ENCODE peak calls at places on chromosomes 6 and 20, in eight cellular contexts. M, V, L, P, I, X, Y and J are unnamed samples.

GRCh38 chr6:89411269-89412070 is 603 bp downstream of the RRAGD start:
- DNase-seq in M (peak), X (peak), P (no peak), V (peak), Y (no peak), I (peak), L (peak), J (no peak)

GRCh38 chr20:9093203-9093962 is 24.5 kb downstream of the PLCB4 start:
- DNase-seq in I (no peak), L (no peak), V (no peak), X (no peak), M (no peak), P (no peak), Y (no peak), J (no peak)

GRCh38 chr6:34391711-34392496 is 565 bp downstream of the NUDT3 start:
- DNase-seq in X (peak), Y (peak), M (peak), L (peak), P (peak), I (peak), V (peak), J (no peak)

GRCh38 chr20:13839421-13840092 is 54.7 kb downstream of the NDUFAF5 start:
- DNase-seq in L (no peak), I (no peak), X (no peak), P (peak), M (no peak), Y (peak), V (no peak), J (peak)

GRCh38 chr6:135830971-135831370 is 20.5 kb upstream of the PDE7B start:
- DNase-seq in Y (no peak), I (no peak), L (no peak), X (no peak), V (no peak), P (no peak), M (no peak), J (no peak)

GRCh38 chr6:54813901-54814300 is 32.7 kb upstream of the FAM83B start:
- DNase-seq in X (no peak), M (no peak), I (no peak), Y (peak), V (no peak), L (no peak), P (no peak), J (no peak)

GRCh38 chr6:168377481-168377850 is 57.9 kb upstream of the DACT2 start:
- DNase-seq in X (no peak), I (peak), M (no peak), V (peak), P (no peak), L (peak), Y (no peak), J (no peak)

GRCh38 chr20:8346898-8347297 is 214.8 kb downstream of the PLCB1 start:
- DNase-seq in V (no peak), Y (no peak), P (no peak), L (no peak), M (no peak), I (no peak), X (no peak), J (no peak)

GRCh38 chr6:35874721-35875120 is 46.2 kb downstream of the SRPK1 start:
- DNase-seq in P (no peak), Y (peak), V (no peak), M (no peak), L (no peak), I (no peak), X (no peak), J (no peak)

GRCh38 chr20:49237531-49237930 is 18.3 kb downstream of the DDX27 start:
- DNase-seq in V (no peak), I (no peak), Y (no peak), X (no peak), P (no peak), M (no peak), L (no peak), J (no peak)

GRCh38 chr6:13184547-13184946 is 143.8 kb downstream of the TBC1D7 start:
- DNase-seq in I (no peak), M (no peak), X (no peak), L (no peak), V (no peak), P (no peak), Y (no peak), J (no peak)

GRCh38 chr6:474454-475185 is 83.1 kb downstream of the IRF4 start:
- DNase-seq in P (no peak), X (peak), V (no peak), Y (peak), M (no peak), L (peak), I (no peak), J (no peak)

GRCh38 chr6:139308936-139309603 is 17.3 kb upstream of the TXLNB start:
- DNase-seq in I (no peak), Y (peak), V (no peak), L (no peak), M (peak), P (peak), X (no peak), J (no peak)

GRCh38 chr6:149443411-149444181 is 41.2 kb downstream of the ZC3H12D start:
- DNase-seq in I (peak), M (no peak), V (peak), L (no peak), Y (peak), P (peak), X (no peak), J (peak)

GRCh38 chr6:149563928-149564325 is 2.2 kb upstream of the GINM1 start:
- DNase-seq in P (no peak), X (no peak), L (no peak), Y (no peak), M (no peak), V (no peak), I (no peak), J (no peak)

GRCh38 chr6:137749595-137750215 is 117.4 kb upstream of the TNFAIP3 start:
- DNase-seq in I (no peak), V (no peak), X (no peak), M (no peak), Y (no peak), L (no peak), P (peak), J (no peak)

GRCh38 chr6:33607784-33608161 is 13.3 kb upstream of the ITPR3 start:
- DNase-seq in I (no peak), M (peak), X (no peak), Y (no peak), L (no peak), P (no peak), V (no peak), J (no peak)

GRCh38 chr20:21767739-21768223 is 62.3 kb downstream of the PAX1 start:
- DNase-seq in I (no peak), Y (no peak), L (peak), P (no peak), M (no peak), X (no peak), V (no peak), J (no peak)

GRCh38 chr6:88072462-88072861 is 24.8 kb downstream of the SPACA1 start:
- DNase-seq in L (no peak), P (no peak), I (no peak), X (no peak), V (no peak), M (no peak), Y (no peak), J (no peak)

GRCh38 chr20:4724459-4725262 is 3.0 kb downstream of the PRND start:
- DNase-seq in M (no peak), X (no peak), V (no peak), L (no peak), P (no peak), I (no peak), Y (no peak), J (no peak)

GRCh38 chr6:15376900-15377487 is 131.1 kb downstream of the JARID2 start:
- DNase-seq in M (no peak), Y (no peak), I (no peak), P (no peak), X (no peak), L (no peak), V (no peak), J (no peak)

GRCh38 chr20:31652917-31653385 is 15.2 kb downstream of the COX4I2 start:
- DNase-seq in V (no peak), P (peak), Y (peak), L (no peak), I (no peak), M (no peak), X (no peak), J (no peak)

GRCh38 chr6:52759085-52759484 is 4.2 kb downstream of the GSTA2 start:
- DNase-seq in V (no peak), L (no peak), X (no peak), Y (peak), I (no peak), M (no peak), P (no peak), J (no peak)

GRCh38 chr6:2450546-2450945 is 205.1 kb upstream of the GMDS start:
- DNase-seq in L (no peak), X (no peak), I (no peak), M (peak), V (peak), Y (peak), P (no peak), J (no peak)

GRCh38 chr6:144955853-144956252 is 670.7 kb downstream of the UTRN start:
- DNase-seq in X (no peak), Y (peak), M (no peak), P (peak), I (no peak), V (no peak), L (no peak), J (peak)

GRCh38 chr20:7516631-7517051 is 423.6 kb downstream of the HAO1 start:
- DNase-seq in M (no peak), P (no peak), V (no peak), Y (no peak), I (no peak), L (no peak), X (no peak), J (no peak)

GRCh38 chr6:52365317-52365716 is 3.4 kb downstream of the PAQR8 start:
- DNase-seq in Y (no peak), M (no peak), I (no peak), L (no peak), X (no peak), P (no peak), V (no peak), J (no peak)

GRCh38 chr6:62391358-62391757 is 105.3 kb upstream of the KHDRBS2 start:
- DNase-seq in V (no peak), I (no peak), L (no peak), M (no peak), Y (no peak), P (no peak), X (no peak), J (no peak)

GRCh38 chr6:145887969-145888368 is 73.4 kb upstream of the FBXO30 start:
- DNase-seq in X (no peak), Y (peak), P (peak), L (no peak), M (no peak), V (no peak), I (no peak), J (no peak)

GRCh38 chr6:34723203-34723602 is 26.6 kb upstream of the ILRUN start:
- DNase-seq in I (no peak), L (no peak), Y (peak), X (no peak), P (peak), V (no peak), M (no peak), J (no peak)

GRCh38 chr6:160679402-160679769 is 15.3 kb upstream of the LPA start:
- DNase-seq in I (no peak), V (no peak), L (no peak), Y (no peak), M (peak), X (no peak), P (no peak), J (no peak)

GRCh38 chr20:50724851-50725721 is 6.3 kb upstream of the PARD6B start:
- DNase-seq in X (no peak), I (peak), L (peak), Y (peak), P (peak), M (peak), V (peak), J (peak)
- H3K4me3 ChIP-seq in X (no peak), I (no peak), L (no peak), Y (no peak), P (no peak), M (no peak), V (peak), J (no peak)

DNA sequence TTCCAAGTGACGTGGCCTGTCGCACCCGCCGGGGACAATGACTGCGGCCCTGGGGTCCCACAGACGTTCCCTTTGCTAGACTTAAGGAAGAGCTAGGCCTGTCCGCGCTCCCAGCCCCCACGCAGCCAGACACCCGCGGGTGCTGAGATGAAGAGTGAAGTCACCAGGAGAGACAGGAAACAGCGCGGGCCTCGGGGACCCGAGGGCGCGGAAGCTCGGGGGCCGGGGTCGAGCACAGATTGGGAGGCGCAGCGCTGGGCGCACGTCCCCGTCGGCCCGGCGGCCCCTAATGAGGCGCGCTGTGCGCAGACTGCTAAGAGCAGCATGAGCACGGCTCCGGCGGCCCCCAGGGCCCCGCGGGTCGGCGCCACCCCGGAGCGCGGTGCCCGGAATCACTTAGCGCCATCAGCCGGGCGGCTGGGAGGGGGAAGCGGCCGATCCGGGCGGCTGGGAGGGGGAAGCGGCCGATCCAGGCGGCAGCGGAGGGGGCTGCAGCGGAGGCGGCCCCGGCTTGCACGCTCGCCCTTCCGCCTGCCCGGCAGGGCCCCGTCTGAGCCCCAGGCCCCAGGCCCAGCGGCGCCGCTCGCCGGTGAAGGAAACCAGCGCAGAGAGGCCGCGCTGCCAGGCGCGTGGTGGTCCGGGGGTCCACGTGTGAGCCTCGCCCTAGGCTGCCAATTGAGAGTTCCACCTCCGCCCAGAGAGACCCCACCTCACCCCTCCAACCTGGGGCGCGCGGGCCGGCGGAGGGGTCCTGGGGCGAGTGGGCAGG is 8.3 kb upstream of the AVP start:
- DNase-seq in L (peak), X (peak), P (peak), M (no peak), Y (no peak), I (no peak), V (no peak), J (no peak)
- H3K4me3 ChIP-seq in L (peak), X (peak), P (no peak), M (no peak), Y (peak), I (no peak), V (peak), J (peak)

GRCh38 chr20:3679749-3680700 is 1.8 kb downstream of the ADAM33 start:
- DNase-seq in P (peak), L (no peak), Y (peak), M (peak), X (no peak), V (peak), I (peak), J (peak)
- H3K4me3 ChIP-seq in P (peak), L (no peak), Y (peak), M (no peak), X (no peak), V (peak), I (peak), J (peak)

DNA sequence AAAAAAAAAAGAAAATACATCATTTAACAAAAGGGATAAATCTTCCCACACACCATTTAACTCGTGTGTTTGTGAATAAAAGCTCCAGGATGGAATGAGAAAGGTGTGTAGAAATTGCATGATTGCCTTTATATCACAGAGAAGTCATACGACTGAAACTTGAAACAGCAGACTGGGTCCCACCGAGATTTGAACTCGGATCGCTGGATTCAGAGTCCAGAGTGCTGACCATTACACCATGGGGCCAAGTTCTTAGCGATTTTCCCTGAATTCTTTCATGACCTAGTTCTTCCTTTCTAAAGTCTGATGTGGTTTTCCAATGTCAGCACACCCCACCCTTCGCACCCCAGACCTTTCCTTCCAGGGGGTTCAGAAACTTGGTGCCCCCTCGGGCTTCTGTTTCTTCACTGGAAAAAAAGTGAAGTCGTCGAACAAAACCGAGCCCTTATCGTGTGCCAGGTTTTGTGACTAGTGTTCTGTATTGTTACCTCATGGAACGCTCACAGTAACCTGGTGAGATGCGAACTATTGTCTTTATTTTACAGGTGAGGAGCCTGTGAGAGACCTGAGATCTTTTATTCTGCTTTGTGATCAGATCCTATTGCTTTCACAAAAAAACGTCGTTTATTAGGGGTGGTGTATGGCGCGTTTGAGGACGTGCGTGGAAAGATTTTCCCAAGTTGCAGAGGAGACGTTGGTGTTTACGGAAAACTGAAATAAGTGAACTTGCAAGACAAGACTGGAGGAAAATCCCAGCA is 120.8 kb downstream of the OR2B2 start:
- DNase-seq in P (peak), M (peak), V (peak), Y (peak), I (peak), X (no peak), L (no peak), J (peak)
- H3K4me3 ChIP-seq in P (peak), M (no peak), V (peak), Y (peak), I (peak), X (peak), L (peak), J (peak)

GRCh38 chr6:16985484-16986284 is 116.2 kb upstream of the STMND1 start:
- DNase-seq in Y (peak), P (peak), X (no peak), V (no peak), M (no peak), I (no peak), L (no peak), J (peak)
- H3K4me3 ChIP-seq in Y (no peak), P (no peak), X (no peak), V (no peak), M (no peak), I (peak), L (no peak), J (peak)